ENCODE peak calls at places on chromosomes 3 and 15, in eight cellular contexts. C, D, X, Y, M, A, Z and K are unnamed samples.

GRCh38 chr3:177145402-177145801 is 51.9 kb downstream of the TBL1XR1 start:
- DNase-seq in C (no peak), D (peak), X (no peak), Y (no peak), M (no peak), A (no peak), Z (no peak), K (peak)

GRCh38 chr15:45457215-45457614 is 65.3 kb downstream of the SLC30A4 start:
- DNase-seq in C (peak), D (no peak), X (no peak), Y (no peak), M (no peak), A (peak), Z (no peak), K (no peak)

GRCh38 chr3:52253314-52254260 is 8.0 kb downstream of the PPM1M start:
- DNase-seq in C (no peak), D (no peak), X (no peak), Y (peak), M (no peak), A (peak), Z (peak), K (peak)

GRCh38 chr15:74233373-74233772 is 2.8 kb upstream of the CCDC33 start:
- DNase-seq in C (no peak), D (no peak), X (no peak), Y (no peak), M (no peak), A (no peak), Z (no peak), K (no peak)

GRCh38 chr3:194250104-194251002 is 100.8 kb downstream of the CPN2 start:
- DNase-seq in C (peak), D (peak), X (no peak), Y (peak), M (peak), A (no peak), Z (peak), K (no peak)

GRCh38 chr3:113132571-113132996 is 78.8 kb upstream of the BOC start:
- DNase-seq in C (no peak), D (no peak), X (no peak), Y (peak), M (peak), A (no peak), Z (no peak), K (no peak)

GRCh38 chr3:57958642-57959406 is 49.4 kb upstream of the FLNB start:
- DNase-seq in C (no peak), D (no peak), X (no peak), Y (peak), M (no peak), A (no peak), Z (peak), K (no peak)

GRCh38 chr3:100634493-100635272 is 25.3 kb downstream of the ADGRG7 start:
- DNase-seq in C (no peak), D (peak), X (peak), Y (peak), M (no peak), A (no peak), Z (peak), K (peak)

GRCh38 chr3:16842710-16843270 is 42.0 kb upstream of the PLCL2 start:
- DNase-seq in C (no peak), D (peak), X (no peak), Y (no peak), M (no peak), A (no peak), Z (peak), K (no peak)

GRCh38 chr15:101295607-101296225 is 668 bp upstream of the SNRPA1 start:
- DNase-seq in C (peak), D (peak), X (peak), Y (peak), M (no peak), A (no peak), Z (no peak), K (no peak)

GRCh38 chr3:126932188-126932931 is 50.6 kb upstream of the PLXNA1 start:
- DNase-seq in C (no peak), D (no peak), X (peak), Y (no peak), M (no peak), A (no peak), Z (no peak), K (no peak)

GRCh38 chr3:187750041-187750512 is 4.8 kb upstream of the BCL6 start:
- DNase-seq in C (peak), D (peak), X (peak), Y (peak), M (no peak), A (no peak), Z (peak), K (no peak)

GRCh38 chr3:13044496-13045244 is 28.6 kb downstream of the IQSEC1 start:
- DNase-seq in C (no peak), D (no peak), X (no peak), Y (no peak), M (no peak), A (no peak), Z (no peak), K (no peak)

GRCh38 chr3:24416224-24416623 is 78.4 kb downstream of the THRB start:
- DNase-seq in C (no peak), D (no peak), X (no peak), Y (no peak), M (no peak), A (no peak), Z (no peak), K (no peak)

GRCh38 chr15:67700023-67700422 is 125.3 kb upstream of the SKOR1 start:
- DNase-seq in C (no peak), D (no peak), X (no peak), Y (no peak), M (peak), A (no peak), Z (no peak), K (no peak)

GRCh38 chr3:13015286-13016082 is 57.7 kb downstream of the IQSEC1 start:
- DNase-seq in C (no peak), D (no peak), X (no peak), Y (no peak), M (no peak), A (peak), Z (no peak), K (peak)

GRCh38 chr15:93030430-93031102 is 58.4 kb downstream of the RGMA start:
- DNase-seq in C (peak), D (peak), X (peak), Y (peak), M (no peak), A (peak), Z (peak), K (peak)

GRCh38 chr3:134395103-134395502 is 20.9 kb upstream of the AMOTL2 start:
- DNase-seq in C (no peak), D (no peak), X (no peak), Y (no peak), M (no peak), A (no peak), Z (no peak), K (no peak)

GRCh38 chr15:68700395-68701123 is 120.1 kb downstream of the ANP32A start:
- DNase-seq in C (peak), D (peak), X (no peak), Y (peak), M (no peak), A (no peak), Z (peak), K (no peak)